ENCODE peak calls at places on chromosome 7, in ten cellular contexts. One of them, this sample, is unnamed.

GRCh38 chr7:93558705-93559614 is 15.6 kb downstream of the CALCR start:
- DNase-seq in GM12878: no peak
- DNase-seq in CD8-positive, alpha-beta T cell: no peak
- DNase-seq in AG04449: no peak
- DNase-seq in esophagus squamous epithelium: no peak
- DNase-seq in PC-3: no peak
- DNase-seq in upper lobe of right lung: no peak
- DNase-seq in BE2C: no peak
- DNase-seq in foreskin fibroblast: no peak
- DNase-seq in left ventricle myocardium inferior: no peak
- DNase-seq in this sample: no peak

GRCh38 chr7:69213882-69214281 is 384.4 kb upstream of the AUTS2 start:
- DNase-seq in CD8-positive, alpha-beta T cell: no peak
- DNase-seq in AG04449: peak; percentile 4
- DNase-seq in PC-3: no peak
- DNase-seq in upper lobe of right lung: no peak
- DNase-seq in left ventricle myocardium inferior: no peak
- DNase-seq in BE2C: no peak
- DNase-seq in esophagus squamous epithelium: no peak
- DNase-seq in GM12878: no peak
- DNase-seq in foreskin fibroblast: no peak
- DNase-seq in this sample: no peak

GRCh38 chr7:108529341-108529740 is 3.4 kb upstream of the PNPLA8 start:
- DNase-seq in foreskin fibroblast: no peak
- DNase-seq in left ventricle myocardium inferior: no peak
- DNase-seq in GM12878: no peak
- DNase-seq in esophagus squamous epithelium: no peak
- DNase-seq in AG04449: no peak
- DNase-seq in BE2C: no peak
- DNase-seq in CD8-positive, alpha-beta T cell: no peak
- DNase-seq in upper lobe of right lung: no peak
- DNase-seq in PC-3: peak; percentile 29
- DNase-seq in this sample: no peak

GRCh38 chr7:19210883-19211282 is 65.7 kb upstream of the FERD3L start:
- DNase-seq in GM12878: no peak
- DNase-seq in PC-3: no peak
- DNase-seq in upper lobe of right lung: no peak
- DNase-seq in BE2C: no peak
- DNase-seq in CD8-positive, alpha-beta T cell: no peak
- DNase-seq in esophagus squamous epithelium: no peak
- DNase-seq in foreskin fibroblast: no peak
- DNase-seq in AG04449: no peak
- DNase-seq in left ventricle myocardium inferior: no peak
- DNase-seq in this sample: no peak

GRCh38 chr7:2736411-2736914 is 48.5 kb downstream of the AMZ1 start:
- DNase-seq in BE2C: no peak
- DNase-seq in left ventricle myocardium inferior: no peak
- DNase-seq in esophagus squamous epithelium: no peak
- DNase-seq in AG04449: no peak
- DNase-seq in PC-3: no peak
- DNase-seq in foreskin fibroblast: no peak
- DNase-seq in GM12878: no peak
- DNase-seq in upper lobe of right lung: no peak
- DNase-seq in CD8-positive, alpha-beta T cell: no peak
- DNase-seq in this sample: no peak

GRCh38 chr7:36309716-36310115 is 79.9 kb upstream of the ANLN start:
- DNase-seq in upper lobe of right lung: no peak
- DNase-seq in esophagus squamous epithelium: no peak
- DNase-seq in BE2C: no peak
- DNase-seq in foreskin fibroblast: no peak
- DNase-seq in AG04449: no peak
- DNase-seq in CD8-positive, alpha-beta T cell: no peak
- DNase-seq in PC-3: no peak
- DNase-seq in left ventricle myocardium inferior: no peak
- DNase-seq in GM12878: no peak
- DNase-seq in this sample: no peak

GRCh38 chr7:130843703-130844102 is 109.7 kb upstream of the KLF14 start:
- DNase-seq in left ventricle myocardium inferior: no peak
- DNase-seq in CD8-positive, alpha-beta T cell: no peak
- DNase-seq in esophagus squamous epithelium: no peak
- DNase-seq in foreskin fibroblast: no peak
- DNase-seq in GM12878: no peak
- DNase-seq in PC-3: no peak
- DNase-seq in AG04449: no peak
- DNase-seq in upper lobe of right lung: no peak
- DNase-seq in BE2C: no peak
- DNase-seq in this sample: no peak

GRCh38 chr7:81433692-81434331 is 336.0 kb downstream of the HGF start:
- DNase-seq in left ventricle myocardium inferior: no peak
- DNase-seq in CD8-positive, alpha-beta T cell: no peak
- DNase-seq in GM12878: no peak
- DNase-seq in PC-3: no peak
- DNase-seq in AG04449: no peak
- DNase-seq in upper lobe of right lung: no peak
- DNase-seq in esophagus squamous epithelium: no peak
- DNase-seq in BE2C: no peak
- DNase-seq in foreskin fibroblast: no peak
- DNase-seq in this sample: no peak

GRCh38 chr7:20246236-20246635 is 29.1 kb upstream of the MACC1 start:
- DNase-seq in left ventricle myocardium inferior: no peak
- DNase-seq in esophagus squamous epithelium: no peak
- DNase-seq in AG04449: no peak
- DNase-seq in BE2C: no peak
- DNase-seq in foreskin fibroblast: no peak
- DNase-seq in PC-3: no peak
- DNase-seq in CD8-positive, alpha-beta T cell: no peak
- DNase-seq in upper lobe of right lung: no peak
- DNase-seq in GM12878: no peak
- DNase-seq in this sample: no peak

GRCh38 chr7:3910041-3910440 is 609.0 kb downstream of the SDK1 start:
- DNase-seq in BE2C: no peak
- DNase-seq in PC-3: no peak
- DNase-seq in foreskin fibroblast: no peak
- DNase-seq in GM12878: no peak
- DNase-seq in CD8-positive, alpha-beta T cell: no peak
- DNase-seq in upper lobe of right lung: no peak
- DNase-seq in left ventricle myocardium inferior: no peak
- DNase-seq in AG04449: no peak
- DNase-seq in esophagus squamous epithelium: no peak
- DNase-seq in this sample: no peak

GRCh38 chr7:131027287-131027773 is 293.3 kb upstream of the KLF14 start:
- DNase-seq in CD8-positive, alpha-beta T cell: peak; percentile 60
- DNase-seq in BE2C: peak; percentile 78
- DNase-seq in left ventricle myocardium inferior: peak; percentile 50
- DNase-seq in esophagus squamous epithelium: no peak
- DNase-seq in foreskin fibroblast: peak; percentile 95
- DNase-seq in AG04449: peak; percentile 72
- DNase-seq in upper lobe of right lung: no peak
- DNase-seq in PC-3: no peak
- DNase-seq in GM12878: no peak
- DNase-seq in this sample: peak; percentile 41

GRCh38 chr7:64606385-64606784 is 43.5 kb upstream of the ZNF680 start:
- DNase-seq in left ventricle myocardium inferior: no peak
- DNase-seq in PC-3: no peak
- DNase-seq in CD8-positive, alpha-beta T cell: no peak
- DNase-seq in AG04449: no peak
- DNase-seq in foreskin fibroblast: no peak
- DNase-seq in upper lobe of right lung: no peak
- DNase-seq in esophagus squamous epithelium: no peak
- DNase-seq in BE2C: no peak
- DNase-seq in GM12878: no peak
- DNase-seq in this sample: no peak

DNA sequence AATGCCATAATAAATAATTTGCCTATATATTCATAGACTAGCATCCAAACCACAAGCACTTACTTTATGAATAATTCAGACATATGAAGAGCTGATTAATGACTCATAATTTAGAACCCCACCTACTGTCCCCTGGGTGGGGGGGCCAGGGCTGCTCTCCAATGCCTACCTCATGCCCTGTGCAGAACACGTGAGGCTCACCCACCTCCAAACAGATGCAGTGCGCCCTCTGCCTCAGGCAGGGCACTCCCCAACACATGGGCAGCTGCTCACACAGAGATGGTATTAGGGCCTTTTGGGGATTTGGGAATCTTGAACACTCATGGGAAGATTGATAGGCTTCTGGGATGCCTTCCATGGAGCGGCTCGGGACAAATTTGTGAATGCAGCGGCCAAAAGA is 75.1 kb upstream of the INSIG1 start:
- DNase-seq in BE2C: no peak
- DNase-seq in left ventricle myocardium inferior: no peak
- DNase-seq in PC-3: no peak
- DNase-seq in upper lobe of right lung: no peak
- DNase-seq in foreskin fibroblast: no peak
- DNase-seq in AG04449: no peak
- DNase-seq in GM12878: no peak
- DNase-seq in CD8-positive, alpha-beta T cell: no peak
- DNase-seq in esophagus squamous epithelium: no peak
- DNase-seq in this sample: no peak
- TF ChIP-seq CTCF in BE2C: no peak
- TF ChIP-seq CTCF in left ventricle myocardium inferior: no peak
- TF ChIP-seq CTCF in PC-3: no peak
- TF ChIP-seq CTCF in upper lobe of right lung: no peak
- TF ChIP-seq CTCF in foreskin fibroblast: no peak
- TF ChIP-seq CTCF in AG04449: no peak
- TF ChIP-seq CTCF in GM12878: no peak
- TF ChIP-seq CTCF in CD8-positive, alpha-beta T cell: no peak
- TF ChIP-seq CTCF in esophagus squamous epithelium: no peak
- TF ChIP-seq CTCF in this sample: no peak

DNA sequence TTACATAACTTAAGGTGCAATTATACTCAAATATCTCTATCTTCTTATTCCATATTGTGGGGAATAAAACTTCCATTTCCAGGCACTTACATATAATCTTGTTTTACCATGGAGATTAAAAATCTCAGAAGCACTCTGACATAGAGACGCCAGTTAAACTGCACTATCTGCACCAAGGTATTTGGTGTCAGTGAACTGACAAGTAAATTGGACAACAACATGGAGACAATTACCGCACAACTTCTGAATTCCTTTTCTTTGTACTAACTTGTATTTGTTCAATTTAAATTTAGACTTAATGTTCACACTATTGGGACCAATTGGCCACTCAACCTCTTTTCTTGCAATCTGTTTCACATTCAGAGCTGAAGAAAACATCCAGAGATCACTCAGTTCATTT is 184.8 kb downstream of the CHCHD3 start:
- DNase-seq in foreskin fibroblast: no peak
- DNase-seq in PC-3: no peak
- DNase-seq in BE2C: no peak
- DNase-seq in left ventricle myocardium inferior: no peak
- DNase-seq in GM12878: no peak
- DNase-seq in esophagus squamous epithelium: no peak
- DNase-seq in AG04449: no peak
- DNase-seq in upper lobe of right lung: no peak
- DNase-seq in CD8-positive, alpha-beta T cell: no peak
- DNase-seq in this sample: no peak
- H3K4me3 ChIP-seq in foreskin fibroblast: no peak overlapping the region
- H3K4me3 ChIP-seq in PC-3: no peak overlapping the region
- H3K4me3 ChIP-seq in BE2C: no peak overlapping the region
- H3K4me3 ChIP-seq in left ventricle myocardium inferior: no peak overlapping the region
- H3K4me3 ChIP-seq in GM12878: no peak overlapping the region
- H3K4me3 ChIP-seq in esophagus squamous epithelium: no peak overlapping the region
- H3K4me3 ChIP-seq in AG04449: no peak overlapping the region
- H3K4me3 ChIP-seq in upper lobe of right lung: no peak overlapping the region
- H3K4me3 ChIP-seq in CD8-positive, alpha-beta T cell: no peak overlapping the region
- H3K4me3 ChIP-seq in this sample: no peak overlapping the region

GRCh38 chr7:56063882-56064625 is at the start of gene SUMF2:
- DNase-seq in upper lobe of right lung: peak; percentile 97
- DNase-seq in PC-3: peak; percentile 85
- DNase-seq in esophagus squamous epithelium: peak; percentile 40
- DNase-seq in left ventricle myocardium inferior: peak; percentile 94
- DNase-seq in GM12878: peak; percentile 78
- DNase-seq in AG04449: no peak
- DNase-seq in BE2C: peak; percentile 93
- DNase-seq in foreskin fibroblast: peak; percentile 86
- DNase-seq in CD8-positive, alpha-beta T cell: peak; percentile 90
- DNase-seq in this sample: peak; percentile 95
- TF ChIP-seq CTCF in upper lobe of right lung: peak; percentile 37
- TF ChIP-seq CTCF in PC-3: no peak
- TF ChIP-seq CTCF in esophagus squamous epithelium: peak; percentile 16
- TF ChIP-seq CTCF in left ventricle myocardium inferior: peak; percentile 41
- TF ChIP-seq CTCF in GM12878: no peak
- TF ChIP-seq CTCF in AG04449: peak; percentile 19
- TF ChIP-seq CTCF in BE2C: peak; percentile 9
- TF ChIP-seq CTCF in foreskin fibroblast: peak; percentile 13
- TF ChIP-seq CTCF in CD8-positive, alpha-beta T cell: no peak
- TF ChIP-seq CTCF in this sample: peak; percentile 15

DNA sequence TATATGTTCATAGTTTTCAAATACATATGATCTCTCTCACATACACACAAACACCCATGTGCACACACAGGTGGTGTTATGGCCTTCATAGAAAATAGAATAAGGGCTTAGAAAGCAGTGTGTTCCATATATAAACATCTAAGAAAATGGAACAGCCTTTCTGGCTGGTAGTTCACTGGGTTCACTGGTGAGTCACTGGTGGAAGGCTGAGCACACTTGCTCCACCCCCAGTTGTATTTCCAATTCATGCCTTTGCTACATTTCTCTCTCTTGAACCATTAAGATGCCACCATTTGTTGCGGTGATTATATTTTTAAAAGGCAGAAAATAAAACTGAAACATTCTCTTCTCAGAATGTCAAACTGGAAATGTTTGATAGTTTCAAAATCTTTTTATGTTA is 252.1 kb downstream of the GLI3 start:
- DNase-seq in upper lobe of right lung: no peak
- DNase-seq in CD8-positive, alpha-beta T cell: no peak
- DNase-seq in esophagus squamous epithelium: no peak
- DNase-seq in PC-3: peak; percentile 37
- DNase-seq in BE2C: no peak
- DNase-seq in AG04449: no peak
- DNase-seq in foreskin fibroblast: peak; percentile 66
- DNase-seq in GM12878: no peak
- DNase-seq in left ventricle myocardium inferior: no peak
- DNase-seq in this sample: no peak
- H3K4me3 ChIP-seq in upper lobe of right lung: no peak overlapping the region
- H3K4me3 ChIP-seq in CD8-positive, alpha-beta T cell: no peak overlapping the region
- H3K4me3 ChIP-seq in esophagus squamous epithelium: no peak overlapping the region
- H3K4me3 ChIP-seq in PC-3: no peak overlapping the region
- H3K4me3 ChIP-seq in BE2C: no peak overlapping the region
- H3K4me3 ChIP-seq in AG04449: no peak overlapping the region
- H3K4me3 ChIP-seq in foreskin fibroblast: no peak overlapping the region
- H3K4me3 ChIP-seq in GM12878: no peak overlapping the region
- H3K4me3 ChIP-seq in left ventricle myocardium inferior: no peak overlapping the region
- H3K4me3 ChIP-seq in this sample: no peak overlapping the region